ENCODE peak calls at places on chromosomes 11 and 22, in six cellular contexts. E, G, L, M, N and P are unnamed samples.

GRCh38 chr11:1401001-1401445 is 11.3 kb downstream of the BRSK2 start:
- DNase-seq in E (no peak), G (no peak), L (no peak), M (no peak), N (no peak), P (no peak)

GRCh38 chr11:31442086-31442485 is 67.3 kb downstream of the IMMP1L start:
- DNase-seq in E (no peak), G (peak; percentile 4), L (no peak), M (no peak), N (no peak), P (no peak)

GRCh38 chr11:15969281-15969680 is 387.1 kb downstream of the SOX6 start:
- DNase-seq in E (no peak), G (peak; percentile 43), L (no peak), M (peak; percentile 57), N (peak; percentile 32), P (no peak)

GRCh38 chr11:103842795-103843194 is 193.6 kb upstream of the DDI1 start:
- DNase-seq in E (no peak), G (no peak), L (no peak), M (no peak), N (no peak), P (no peak)

GRCh38 chr11:44746894-44747293 is 20.1 kb downstream of the TSPAN18 start:
- DNase-seq in E (no peak), G (no peak), L (no peak), M (no peak), N (no peak), P (no peak)

GRCh38 chr11:61752117-61752924 is at the start of gene MYRF:
- DNase-seq in E (peak; percentile 68), G (no peak), L (peak; percentile 88), M (peak; percentile 88), N (no peak), P (no peak)

GRCh38 chr22:43094551-43094950 is 5.4 kb upstream of the TTLL1 start:
- DNase-seq in E (no peak), G (no peak), L (no peak), M (no peak), N (no peak), P (no peak)

GRCh38 chr11:12864316-12865156 is 144.6 kb upstream of the RASSF10 start:
- DNase-seq in E (peak; percentile 53), G (no peak), L (no peak), M (no peak), N (no peak), P (no peak)

GRCh38 chr22:19784396-19785175 is 24.0 kb downstream of the TBX1 start:
- DNase-seq in E (peak; percentile 35), G (no peak), L (no peak), M (no peak), N (no peak), P (no peak)

GRCh38 chr22:36925388-36926290 is 12.2 kb downstream of the CSF2RB start:
- DNase-seq in E (no peak), G (no peak), L (no peak), M (no peak), N (no peak), P (no peak)

GRCh38 chr11:68677432-68677831 is 6.9 kb upstream of the GAL start:
- DNase-seq in E (no peak), G (peak; percentile 51), L (no peak), M (peak; percentile 66), N (no peak), P (peak; percentile 59)

GRCh38 chr11:59053387-59053786 is 32.7 kb upstream of the GLYATL1B start:
- DNase-seq in E (peak; percentile 90), G (peak; percentile 37), L (peak; percentile 89), M (peak; percentile 37), N (no peak), P (peak; percentile 40)
- TF ChIP-seq ATF3 in E (no peak), G (no peak), L (no peak), M (no peak), N (no peak), P (no peak)

GRCh38 chr11:102289510-102290078 is 27.7 kb upstream of the BIRC3 start:
- DNase-seq in E (no peak), G (no peak), L (no peak), M (no peak), N (no peak), P (no peak)

GRCh38 chr11:102291831-102292230 is 25.5 kb upstream of the BIRC3 start:
- DNase-seq in E (no peak), G (no peak), L (no peak), M (no peak), N (no peak), P (no peak)

GRCh38 chr11:102295045-102295444 is 22.2 kb upstream of the BIRC3 start:
- DNase-seq in E (no peak), G (no peak), L (no peak), M (no peak), N (no peak), P (no peak)

GRCh38 chr11:102292951-102293350 is 24.3 kb upstream of the BIRC3 start:
- DNase-seq in E (no peak), G (no peak), L (no peak), M (no peak), N (no peak), P (no peak)

DNA sequence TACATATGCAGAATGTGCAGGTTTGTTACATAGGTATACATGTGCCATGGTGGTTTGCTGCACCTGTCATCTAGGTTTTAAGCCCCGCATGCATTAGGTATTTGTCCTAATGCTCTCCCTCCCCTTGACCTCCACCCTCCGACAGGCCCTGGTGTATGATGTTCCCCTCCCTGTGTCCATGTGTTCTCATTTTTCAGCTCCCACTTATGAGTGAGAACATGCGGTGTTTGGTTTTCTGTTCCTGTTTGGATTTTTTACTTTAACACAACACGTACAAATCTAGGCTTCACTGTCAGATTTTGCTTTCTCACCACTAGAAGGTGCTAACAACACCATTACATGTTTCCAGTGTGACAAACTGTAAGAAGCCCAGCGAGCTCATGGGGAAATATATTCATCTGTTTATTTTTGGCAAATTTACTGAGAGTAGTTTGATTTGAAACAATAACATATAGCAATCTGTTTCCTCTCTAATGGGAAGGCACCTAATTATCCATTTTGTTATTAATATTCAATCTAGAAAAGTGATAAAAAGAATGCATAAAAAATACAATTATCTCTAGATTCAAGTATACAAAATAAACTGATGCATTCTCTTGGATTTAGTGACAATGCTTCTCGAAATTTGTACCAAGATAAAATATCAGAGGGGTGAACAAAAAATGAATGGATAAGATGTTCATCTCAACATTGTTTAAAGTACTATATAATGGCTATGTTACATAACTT is 23.2 kb upstream of the BIRC3 start:
- DNase-seq in E (no peak), G (peak; percentile 54), L (no peak), M (no peak), N (no peak), P (peak; percentile 62)
- TF ChIP-seq ATF3 in E (no peak), G (no peak), L (no peak), M (no peak), N (no peak), P (no peak)

GRCh38 chr22:31241936-31242335 is 29.8 kb downstream of the LIMK2 start:
- DNase-seq in E (no peak), G (no peak), L (no peak), M (no peak), N (no peak), P (no peak)

GRCh38 chr22:31243339-31244043 is 31.4 kb downstream of the LIMK2 start:
- DNase-seq in E (no peak), G (no peak), L (no peak), M (no peak), N (no peak), P (peak; percentile 51)

GRCh38 chr22:31240011-31240410 is 27.9 kb downstream of the LIMK2 start:
- DNase-seq in E (no peak), G (no peak), L (no peak), M (no peak), N (no peak), P (no peak)

GRCh38 chr22:31244044-31244942 is 32.2 kb downstream of the LIMK2 start:
- DNase-seq in E (peak; percentile 54), G (peak; percentile 43), L (no peak), M (no peak), N (no peak), P (peak; percentile 33)

GRCh38 chr22:31241200-31241599 is 29.1 kb downstream of the LIMK2 start:
- DNase-seq in E (no peak), G (peak; percentile 19), L (no peak), M (peak; percentile 25), N (no peak), P (no peak)
- TF ChIP-seq ATF3 in E (no peak), G (no peak), L (no peak), M (no peak), N (no peak), P (no peak)

DNA sequence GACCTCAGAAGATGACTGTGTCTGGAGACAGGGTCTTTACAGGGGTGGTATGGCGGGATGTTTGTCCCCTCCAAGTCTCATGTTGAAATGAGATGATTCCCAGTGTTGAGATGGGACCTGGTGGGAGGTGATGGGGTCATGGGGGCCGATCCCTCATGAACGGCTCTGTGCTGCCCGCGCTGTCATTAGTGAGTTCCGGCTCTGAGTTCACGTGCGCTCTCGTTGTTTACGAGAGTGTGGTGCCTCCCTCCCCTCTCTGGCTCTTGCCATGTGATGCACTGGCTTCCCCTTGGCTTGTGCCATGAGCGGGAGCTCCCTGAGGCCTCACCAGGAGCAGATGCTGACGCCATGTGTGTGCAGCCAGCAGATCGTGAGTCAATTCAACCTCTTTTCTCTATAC is 830.8 kb downstream of the TBC1D22A start:
- DNase-seq in E (no peak), G (no peak), L (no peak), M (no peak), N (no peak), P (no peak)
- TF ChIP-seq ATF3 in E (no peak), G (no peak), L (no peak), M (no peak), N (no peak), P (no peak)